ENCODE peak calls at places on chromosomes 3 and 15, in five cellular contexts. One of them, this sample, is unnamed. For H3K9me3, the result is how much of the 10 kb centered on the place peaks cover.

GRCh38 chr3:124995460-124995994 is 60.3 kb downstream of the HEG1 start:
- DNase-seq in SJSA1: no peak
- DNase-seq in aorta: no peak
- DNase-seq in CD8-positive, alpha-beta T cell: peak
- DNase-seq in DND-41: peak
- DNase-seq in this sample: peak

GRCh38 chr3:111913163-111913763 is 54.2 kb downstream of the PHLDB2 start:
- DNase-seq in SJSA1: no peak
- DNase-seq in aorta: no peak
- DNase-seq in CD8-positive, alpha-beta T cell: no peak
- DNase-seq in DND-41: no peak
- DNase-seq in this sample: no peak

GRCh38 chr15:44535092-44535491 is 1.9 kb upstream of the EIF3J start:
- DNase-seq in SJSA1: no peak
- DNase-seq in aorta: no peak
- DNase-seq in CD8-positive, alpha-beta T cell: no peak
- DNase-seq in DND-41: no peak
- DNase-seq in this sample: no peak

GRCh38 chr3:136750209-136750921 is 1.8 kb downstream of the STAG1 start:
- DNase-seq in SJSA1: no peak
- DNase-seq in aorta: no peak
- DNase-seq in CD8-positive, alpha-beta T cell: no peak
- DNase-seq in DND-41: peak
- DNase-seq in this sample: no peak

GRCh38 chr15:63640146-63640545 is 43.0 kb downstream of the FBXL22 start:
- DNase-seq in SJSA1: no peak
- DNase-seq in aorta: no peak
- DNase-seq in CD8-positive, alpha-beta T cell: no peak
- DNase-seq in DND-41: no peak
- DNase-seq in this sample: no peak

GRCh38 chr15:63233667-63234419 is 43.6 kb upstream of the APH1B start:
- DNase-seq in SJSA1: no peak
- DNase-seq in aorta: no peak
- DNase-seq in CD8-positive, alpha-beta T cell: no peak
- DNase-seq in DND-41: no peak
- DNase-seq in this sample: no peak

GRCh38 chr3:186965141-186965879 is 35.0 kb downstream of the ST6GAL1 start:
- DNase-seq in SJSA1: no peak
- DNase-seq in aorta: no peak
- DNase-seq in CD8-positive, alpha-beta T cell: no peak
- DNase-seq in DND-41: no peak
- DNase-seq in this sample: no peak

GRCh38 chr3:57696861-57697321 is 4.0 kb upstream of the DENND6A start:
- DNase-seq in SJSA1: no peak
- DNase-seq in aorta: no peak
- DNase-seq in CD8-positive, alpha-beta T cell: no peak
- DNase-seq in DND-41: no peak
- DNase-seq in this sample: no peak

GRCh38 chr3:8764528-8764927 is 4.9 kb downstream of the OXTR start:
- DNase-seq in SJSA1: no peak
- DNase-seq in aorta: no peak
- DNase-seq in CD8-positive, alpha-beta T cell: no peak
- DNase-seq in DND-41: no peak
- DNase-seq in this sample: no peak

GRCh38 chr3:114394551-114394950 is 100.7 kb downstream of the TIGIT start:
- DNase-seq in SJSA1: no peak
- DNase-seq in aorta: no peak
- DNase-seq in CD8-positive, alpha-beta T cell: no peak
- DNase-seq in DND-41: no peak
- DNase-seq in this sample: no peak

GRCh38 chr3:150733936-150734794 is 28.8 kb downstream of the SIAH2 start:
- DNase-seq in SJSA1: no peak
- DNase-seq in aorta: no peak
- DNase-seq in CD8-positive, alpha-beta T cell: no peak
- DNase-seq in DND-41: no peak
- DNase-seq in this sample: no peak

GRCh38 chr3:24343084-24343783 is 151.4 kb downstream of the THRB start:
- DNase-seq in SJSA1: no peak
- DNase-seq in aorta: no peak
- DNase-seq in CD8-positive, alpha-beta T cell: no peak
- DNase-seq in DND-41: no peak
- DNase-seq in this sample: no peak

GRCh38 chr15:42493694-42494093 is 1.7 kb upstream of the SNAP23 start:
- DNase-seq in SJSA1: no peak
- DNase-seq in aorta: no peak
- DNase-seq in CD8-positive, alpha-beta T cell: no peak
- DNase-seq in DND-41: no peak
- DNase-seq in this sample: no peak
- H3K9me3 ChIP-seq in SJSA1: under half
- H3K9me3 ChIP-seq in aorta: under half
- H3K9me3 ChIP-seq in CD8-positive, alpha-beta T cell: under half
- H3K9me3 ChIP-seq in DND-41: under half
- H3K9me3 ChIP-seq in this sample: under half

GRCh38 chr3:69612791-69613190 is 126.5 kb upstream of the MITF start:
- DNase-seq in SJSA1: no peak
- DNase-seq in aorta: no peak
- DNase-seq in CD8-positive, alpha-beta T cell: no peak
- DNase-seq in DND-41: no peak
- DNase-seq in this sample: no peak
- H3K4me3 ChIP-seq in SJSA1: no peak
- H3K4me3 ChIP-seq in aorta: no peak
- H3K4me3 ChIP-seq in CD8-positive, alpha-beta T cell: no peak
- H3K4me3 ChIP-seq in DND-41: no peak
- H3K4me3 ChIP-seq in this sample: no peak

DNA sequence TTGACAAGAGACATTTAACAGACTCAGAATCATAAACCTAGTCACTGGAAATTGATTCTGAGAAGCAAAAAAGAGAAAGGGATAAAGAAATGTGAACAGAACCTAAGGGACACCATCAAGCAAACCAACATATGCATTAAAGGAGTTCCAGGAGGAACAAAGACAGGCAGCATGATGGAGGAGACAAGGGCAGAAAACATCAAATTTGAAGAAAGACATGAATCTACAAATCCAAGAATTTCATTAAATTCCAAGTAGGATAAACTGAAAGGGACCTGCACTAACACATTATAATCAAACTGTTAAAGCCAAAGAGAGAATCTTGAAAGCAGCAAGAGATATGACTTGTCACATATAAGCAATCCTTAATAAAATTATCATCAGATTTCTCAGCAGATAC is 122.3 kb downstream of the STT3B start:
- DNase-seq in SJSA1: no peak
- DNase-seq in aorta: no peak
- DNase-seq in CD8-positive, alpha-beta T cell: no peak
- DNase-seq in DND-41: no peak
- DNase-seq in this sample: no peak
- H3K9me3 ChIP-seq in SJSA1: under half
- H3K9me3 ChIP-seq in aorta: under half
- H3K9me3 ChIP-seq in CD8-positive, alpha-beta T cell: under half
- H3K9me3 ChIP-seq in DND-41: under half
- H3K9me3 ChIP-seq in this sample: under half

GRCh38 chr3:119745942-119746341 is 36.0 kb upstream of the NR1I2 start:
- DNase-seq in SJSA1: no peak
- DNase-seq in aorta: no peak
- DNase-seq in CD8-positive, alpha-beta T cell: no peak
- DNase-seq in DND-41: no peak
- DNase-seq in this sample: no peak

GRCh38 chr3:119741701-119742100 is 38.9 kb downstream of the CFAP91 start:
- DNase-seq in SJSA1: no peak
- DNase-seq in aorta: no peak
- DNase-seq in CD8-positive, alpha-beta T cell: no peak
- DNase-seq in DND-41: no peak
- DNase-seq in this sample: no peak

GRCh38 chr3:119747355-119747754 is 34.5 kb upstream of the NR1I2 start:
- DNase-seq in SJSA1: no peak
- DNase-seq in aorta: no peak
- DNase-seq in CD8-positive, alpha-beta T cell: no peak
- DNase-seq in DND-41: no peak
- DNase-seq in this sample: no peak

GRCh38 chr3:119746423-119746822 is 35.5 kb upstream of the NR1I2 start:
- DNase-seq in SJSA1: no peak
- DNase-seq in aorta: no peak
- DNase-seq in CD8-positive, alpha-beta T cell: no peak
- DNase-seq in DND-41: no peak
- DNase-seq in this sample: no peak

DNA sequence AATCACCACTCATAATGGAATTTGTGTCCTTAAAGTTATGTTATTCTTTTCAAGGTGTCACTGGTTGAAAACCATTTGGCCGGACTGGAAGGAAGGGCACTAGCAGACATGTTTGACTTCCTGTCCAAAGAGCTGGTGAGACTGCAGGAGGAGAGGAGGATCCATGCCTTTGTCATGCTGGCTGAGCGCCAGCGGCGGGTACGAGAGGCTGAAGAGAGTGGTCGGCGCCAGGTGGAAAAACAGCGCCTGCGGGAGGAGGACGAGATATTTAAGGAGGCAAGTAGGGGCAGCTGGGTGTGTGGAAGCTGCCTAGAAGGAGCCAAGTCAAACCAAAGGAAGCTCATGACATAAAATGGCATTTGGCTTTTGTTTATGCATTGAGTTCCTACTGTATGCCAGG is 38.0 kb upstream of the NR1I2 start:
- DNase-seq in SJSA1: no peak
- DNase-seq in aorta: no peak
- DNase-seq in CD8-positive, alpha-beta T cell: no peak
- DNase-seq in DND-41: no peak
- DNase-seq in this sample: no peak
- H3K4me3 ChIP-seq in SJSA1: no peak
- H3K4me3 ChIP-seq in aorta: no peak
- H3K4me3 ChIP-seq in CD8-positive, alpha-beta T cell: no peak
- H3K4me3 ChIP-seq in DND-41: no peak
- H3K4me3 ChIP-seq in this sample: no peak

GRCh38 chr15:27813139-27813538 is 286.0 kb downstream of the OCA2 start:
- DNase-seq in SJSA1: no peak
- DNase-seq in aorta: no peak
- DNase-seq in CD8-positive, alpha-beta T cell: no peak
- DNase-seq in DND-41: no peak
- DNase-seq in this sample: no peak
- H3K9me3 ChIP-seq in SJSA1: under half
- H3K9me3 ChIP-seq in aorta: under half
- H3K9me3 ChIP-seq in CD8-positive, alpha-beta T cell: under half
- H3K9me3 ChIP-seq in DND-41: under half
- H3K9me3 ChIP-seq in this sample: under half

GRCh38 chr3:141410861-141411771 is 42.8 kb downstream of the ZBTB38 start:
- DNase-seq in SJSA1: no peak
- DNase-seq in aorta: no peak
- DNase-seq in CD8-positive, alpha-beta T cell: peak
- DNase-seq in DND-41: no peak
- DNase-seq in this sample: peak
- H3K4me3 ChIP-seq in SJSA1: no peak
- H3K4me3 ChIP-seq in aorta: no peak
- H3K4me3 ChIP-seq in CD8-positive, alpha-beta T cell: peak
- H3K4me3 ChIP-seq in DND-41: no peak
- H3K4me3 ChIP-seq in this sample: peak

GRCh38 chr15:92817339-92817886 is 82.7 kb upstream of the CHD2 start:
- DNase-seq in SJSA1: no peak
- DNase-seq in aorta: no peak
- DNase-seq in CD8-positive, alpha-beta T cell: no peak
- DNase-seq in DND-41: no peak
- DNase-seq in this sample: no peak
- H3K9me3 ChIP-seq in SJSA1: under half
- H3K9me3 ChIP-seq in aorta: under half
- H3K9me3 ChIP-seq in CD8-positive, alpha-beta T cell: under half
- H3K9me3 ChIP-seq in DND-41: under half
- H3K9me3 ChIP-seq in this sample: under half

DNA sequence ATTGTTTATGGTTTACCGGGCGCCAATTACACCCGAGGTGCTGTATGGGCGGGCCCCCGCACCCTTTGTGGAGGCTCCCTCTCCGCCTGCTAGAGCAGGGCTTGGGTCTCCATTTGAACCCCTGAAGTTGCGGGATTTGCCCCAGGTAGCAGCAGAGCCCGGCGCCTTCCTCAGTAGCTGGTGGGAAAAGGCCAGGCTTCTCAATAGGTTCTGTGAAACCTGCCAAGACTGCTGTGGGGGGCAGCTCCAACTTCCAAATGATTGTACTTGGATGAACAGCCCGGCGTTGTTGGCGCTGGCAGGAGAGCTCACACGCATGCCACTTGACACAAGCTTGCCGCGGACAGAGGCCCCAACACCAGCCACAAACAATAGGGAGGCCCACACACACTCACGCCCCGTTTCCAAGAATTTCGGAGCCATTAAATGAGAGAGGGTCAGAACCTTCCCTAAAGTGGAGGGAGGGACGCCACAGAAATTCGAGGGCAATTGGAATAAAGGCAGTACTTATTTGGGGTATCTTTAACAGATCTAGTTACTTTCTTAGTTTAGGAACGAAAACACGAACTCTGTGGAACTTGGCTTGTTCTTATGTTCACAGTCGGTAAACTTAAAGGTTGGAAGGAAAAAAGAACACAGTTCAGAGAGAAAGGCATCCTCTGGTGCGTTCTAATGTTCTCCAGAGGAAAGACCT is 1.4 kb downstream of the EPHB3 start:
- DNase-seq in SJSA1: no peak
- DNase-seq in aorta: no peak
- DNase-seq in CD8-positive, alpha-beta T cell: no peak
- DNase-seq in DND-41: no peak
- DNase-seq in this sample: no peak
- H3K4me3 ChIP-seq in SJSA1: no peak
- H3K4me3 ChIP-seq in aorta: no peak
- H3K4me3 ChIP-seq in CD8-positive, alpha-beta T cell: no peak
- H3K4me3 ChIP-seq in DND-41: no peak
- H3K4me3 ChIP-seq in this sample: no peak